ENCODE peak calls at places on chromosomes 5 and 9, in four cellular contexts. M is HuH-7, G is B cell, S is right cardiac atrium. O is an unnamed sample.

GRCh38 chr9:97501177-97501971 is at the start of gene TMOD1:
- DNase-seq in S (peak), G (peak), M (peak), O (peak)

GRCh38 chr5:143244000-143244736 is 159.3 kb downstream of the NR3C1 start:
- DNase-seq in M (no peak), G (no peak), S (peak), O (peak)

GRCh38 chr5:171867786-171868185 is 82.2 kb downstream of the SMIM23 start:
- DNase-seq in M (no peak), S (no peak), G (no peak), O (no peak)

GRCh38 chr9:114409103-114409780 is 21.5 kb upstream of the AKNA start:
- DNase-seq in S (no peak), G (no peak), M (no peak), O (no peak)

GRCh38 chr9:129231759-129232158 is 53.7 kb upstream of the IER5L start:
- DNase-seq in G (no peak), M (no peak), S (no peak), O (peak)

GRCh38 chr5:56053363-56053762 is 58.6 kb upstream of the IL6ST start:
- DNase-seq in S (no peak), G (no peak), M (no peak), O (no peak)

GRCh38 chr5:56816546-56817081 is 1.3 kb downstream of the MAP3K1 start:
- DNase-seq in G (peak), M (peak), S (peak), O (peak)

GRCh38 chr5:128965638-128966302 is 482 bp downstream of the SLC27A6 start:
- DNase-seq in S (peak), G (no peak), M (no peak), O (no peak)

GRCh38 chr9:105083246-105083645 is 155.3 kb upstream of the ABCA1 start:
- DNase-seq in G (no peak), M (no peak), S (no peak), O (no peak)

GRCh38 chr5:10233505-10233904 is 16.2 kb downstream of the ATPSCKMT start:
- DNase-seq in G (no peak), S (no peak), M (peak), O (no peak)

O was measured in heart left ventricle.